ENCODE peak calls at places on chromosomes 5 and 9, in eight cellular contexts. U is H9, V is DND-41, Q is GM23338, J is GM23248, K is PC-9, O is IMR-90, W is hepatocyte. A is an unnamed sample.

GRCh38 chr9:73121375-73121935 is 30.2 kb upstream of the ANXA1 start:
- DNase-seq in U (no peak), V (no peak), Q (no peak), J (no peak), K (no peak), O (no peak), W (no peak), A (no peak)

GRCh38 chr5:143434261-143435206 is 31.0 kb upstream of the NR3C1 start:
- DNase-seq in U (no peak), V (peak; percentile 84), Q (no peak), J (no peak), K (no peak), O (no peak), W (no peak), A (no peak)

GRCh38 chr5:55701462-55702103 is 10.5 kb downstream of the SLC38A9 start:
- DNase-seq in U (no peak), V (no peak), Q (peak; percentile 24), J (no peak), K (no peak), O (no peak), W (no peak), A (no peak)

GRCh38 chr9:77663754-77664153 is 15.6 kb upstream of the GNA14 start:
- DNase-seq in U (no peak), V (no peak), Q (no peak), J (peak; percentile 35), K (peak; percentile 75), O (peak; percentile 16), W (peak; percentile 28), A (peak; percentile 65)

GRCh38 chr5:36836831-36837230 is 39.7 kb upstream of the NIPBL start:
- DNase-seq in U (no peak), V (no peak), Q (no peak), J (no peak), K (no peak), O (no peak), W (no peak), A (no peak)

GRCh38 chr5:72241346-72242003 is 78.6 kb downstream of the MRPS27 start:
- DNase-seq in U (no peak), V (no peak), Q (no peak), J (no peak), K (no peak), O (no peak), W (no peak), A (no peak)

GRCh38 chr5:124584991-124585715 is 161.3 kb downstream of the ZNF608 start:
- DNase-seq in U (no peak), V (no peak), Q (no peak), J (no peak), K (no peak), O (peak; percentile 31), W (no peak), A (no peak)

GRCh38 chr5:32325067-32325466 is 12.3 kb upstream of the MTMR12 start:
- DNase-seq in U (no peak), V (no peak), Q (no peak), J (no peak), K (no peak), O (peak; percentile 38), W (no peak), A (no peak)

GRCh38 chr5:10537614-10538013 is 26.3 kb upstream of the ANKRD33B start:
- DNase-seq in U (no peak), V (no peak), Q (no peak), J (no peak), K (no peak), O (no peak), W (no peak), A (no peak)

GRCh38 chr5:93384977-93385376 is 196.0 kb downstream of the NR2F1-AS1 start:
- DNase-seq in U (no peak), V (no peak), Q (no peak), J (no peak), K (no peak), O (no peak), W (no peak), A (no peak)

GRCh38 chr5:8184455-8185063 is 315.6 kb downstream of the MTRR start:
- DNase-seq in U (peak; percentile 78), V (peak; percentile 55), Q (peak; percentile 80), J (peak; percentile 29), K (peak; percentile 53), O (peak; percentile 28), W (peak; percentile 50), A (peak; percentile 74)

GRCh38 chr9:69198526-69199250 is 24.6 kb downstream of the TJP2 start:
- DNase-seq in U (no peak), V (no peak), Q (no peak), J (no peak), K (no peak), O (peak; percentile 35), W (no peak), A (no peak)
- H4K20me1 ChIP-seq in U (no peaks in the 10 kb centered on the region), V (peaks cover 5% of the 10 kb centered on the region), Q (peaks cover 24% of the 10 kb centered on the region), J (no peaks in the 10 kb centered on the region), K (peaks cover 35% of the 10 kb centered on the region), O (peaks cover 16% of the 10 kb centered on the region), W (peaks cover 16% of the 10 kb centered on the region), A (no peaks in the 10 kb centered on the region)

DNA sequence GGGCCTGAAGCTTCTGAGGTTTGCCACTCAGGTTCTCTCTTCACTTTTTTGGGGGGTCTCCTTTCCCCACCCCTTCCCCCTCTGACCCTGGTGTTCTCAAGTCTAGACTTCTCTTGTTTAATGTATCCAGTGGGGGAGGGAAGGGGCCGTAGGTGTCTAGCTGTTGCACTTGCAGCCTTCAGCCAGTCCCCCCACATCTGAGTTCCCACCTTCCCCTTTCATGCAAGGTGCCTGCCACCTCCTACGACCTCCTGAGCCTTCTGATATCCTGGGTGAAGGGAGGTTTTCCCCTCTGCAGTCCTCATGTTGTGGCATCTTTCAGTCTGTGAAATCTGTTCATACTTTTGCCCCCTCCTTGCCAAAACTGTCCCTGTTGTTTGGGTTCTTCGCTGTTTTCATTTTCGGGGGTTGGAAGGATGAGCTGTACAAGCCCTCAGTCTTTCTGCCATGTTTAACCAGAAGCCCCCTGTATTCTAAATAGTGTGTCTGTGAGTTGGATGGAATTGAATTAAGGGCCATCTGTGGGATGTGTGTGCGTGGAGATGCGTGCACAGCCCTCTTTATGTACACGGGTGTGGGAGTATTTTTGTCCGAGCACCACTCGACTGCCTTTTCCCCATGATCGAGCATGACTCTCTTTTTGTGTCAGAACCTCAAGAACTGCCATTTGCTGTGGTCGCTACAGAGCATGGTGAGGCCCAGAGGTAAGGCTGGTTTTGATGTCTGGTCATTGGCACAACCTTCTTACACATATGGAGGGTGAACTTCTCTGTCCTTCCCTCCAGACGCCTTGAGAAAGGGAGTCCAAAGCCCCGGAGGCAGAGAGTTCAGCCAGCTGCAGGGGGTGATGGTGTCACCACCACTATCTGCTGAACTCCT is 23.6 kb downstream of the PRRC2B start:
- DNase-seq in U (no peak), V (no peak), Q (no peak), J (no peak), K (no peak), O (no peak), W (no peak), A (no peak)
- H4K20me1 ChIP-seq in U (peaks cover 2% of the 10 kb centered on the region), V (peaks cover 78% of the 10 kb centered on the region), Q (peaks cover 96% of the 10 kb centered on the region), J (peaks cover 58% of the 10 kb centered on the region), K (peaks cover 97% of the 10 kb centered on the region), O (peaks cover 98% of the 10 kb centered on the region), W (peaks cover 100% of the 10 kb centered on the region), A (peaks cover 66% of the 10 kb centered on the region)

GRCh38 chr9:110081395-110081794 is 126.6 kb downstream of the C9orf152 start:
- DNase-seq in U (no peak), V (no peak), Q (no peak), J (peak; percentile 68), K (no peak), O (peak; percentile 68), W (no peak), A (no peak)

GRCh38 chr9:110086537-110086936 is 121.4 kb downstream of the C9orf152 start:
- DNase-seq in U (no peak), V (no peak), Q (no peak), J (no peak), K (no peak), O (no peak), W (no peak), A (no peak)

GRCh38 chr9:110088099-110088498 is 119.9 kb downstream of the C9orf152 start:
- DNase-seq in U (no peak), V (no peak), Q (no peak), J (no peak), K (no peak), O (no peak), W (no peak), A (peak; percentile 9)

GRCh38 chr9:110078626-110079025 is 129.3 kb downstream of the C9orf152 start:
- DNase-seq in U (no peak), V (no peak), Q (no peak), J (no peak), K (no peak), O (no peak), W (no peak), A (no peak)

DNA sequence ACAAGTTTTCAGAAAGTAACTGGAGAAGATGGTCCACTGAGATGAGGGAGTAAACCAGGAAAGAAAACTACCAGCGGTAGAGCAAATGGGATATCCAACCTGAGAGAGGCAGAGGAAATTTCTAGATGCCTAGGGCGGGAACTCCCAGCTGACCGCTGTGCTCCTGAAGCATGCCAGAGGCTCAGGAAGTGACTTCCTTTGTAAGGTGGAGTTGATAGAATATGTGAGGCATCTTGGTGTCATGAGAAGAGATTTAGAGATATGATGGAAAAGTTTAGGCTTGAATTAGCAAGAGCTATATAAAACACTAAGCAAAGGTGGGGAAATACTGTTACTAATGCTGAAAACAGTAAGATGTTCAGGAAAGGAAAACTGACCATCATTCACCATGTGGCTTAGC is 124.1 kb downstream of the C9orf152 start:
- DNase-seq in U (no peak), V (no peak), Q (no peak), J (peak; percentile 41), K (no peak), O (no peak), W (no peak), A (no peak)
- H4K20me1 ChIP-seq in U (no peaks in the 10 kb centered on the region), V (peaks cover 62% of the 10 kb centered on the region), Q (peaks cover 4% of the 10 kb centered on the region), J (peaks cover 49% of the 10 kb centered on the region), K (no peaks in the 10 kb centered on the region), O (peaks cover 95% of the 10 kb centered on the region), W (peaks cover 4% of the 10 kb centered on the region), A (peaks cover 32% of the 10 kb centered on the region)

GRCh38 chr5:160020266-160020770 is 11.4 kb downstream of the TTC1 start:
- DNase-seq in U (no peak), V (no peak), Q (no peak), J (no peak), K (no peak), O (peak; percentile 28), W (no peak), A (no peak)

GRCh38 chr5:160020969-160021368 is 12.0 kb downstream of the TTC1 start:
- DNase-seq in U (no peak), V (no peak), Q (no peak), J (no peak), K (no peak), O (peak; percentile 83), W (no peak), A (no peak)

GRCh38 chr5:160023883-160024635 is 15.1 kb downstream of the TTC1 start:
- DNase-seq in U (no peak), V (no peak), Q (no peak), J (no peak), K (no peak), O (no peak), W (no peak), A (no peak)

GRCh38 chr5:160021818-160022446 is 13.0 kb downstream of the TTC1 start:
- DNase-seq in U (peak; percentile 44), V (peak; percentile 60), Q (peak; percentile 77), J (peak; percentile 72), K (peak; percentile 56), O (peak; percentile 78), W (peak; percentile 81), A (peak; percentile 81)
- H4K20me1 ChIP-seq in U (no peaks in the 10 kb centered on the region), V (peaks cover 6% of the 10 kb centered on the region), Q (no peaks in the 10 kb centered on the region), J (no peaks in the 10 kb centered on the region), K (peaks cover 29% of the 10 kb centered on the region), O (peaks cover 9% of the 10 kb centered on the region), W (no peaks in the 10 kb centered on the region), A (peaks cover 5% of the 10 kb centered on the region)

GRCh38 chr9:133368249-133368881 is 7.5 kb downstream of the SURF4 start:
- DNase-seq in U (no peak), V (no peak), Q (no peak), J (peak; percentile 40), K (no peak), O (no peak), W (peak; percentile 56), A (no peak)
- H4K20me1 ChIP-seq in U (no peaks in the 10 kb centered on the region), V (peaks cover 80% of the 10 kb centered on the region), Q (peaks cover 75% of the 10 kb centered on the region), J (peaks cover 72% of the 10 kb centered on the region), K (peaks cover 97% of the 10 kb centered on the region), O (peaks cover 98% of the 10 kb centered on the region), W (peaks cover 98% of the 10 kb centered on the region), A (peaks cover 34% of the 10 kb centered on the region)